ENCODE peak calls at places on chromosomes 7 and 10, in seven cellular contexts. H is HCT116, C is GM23248, O is SK-N-SH, W is hepatocyte, G is PC-3, U is PC-9. Q is an unnamed sample. For H3K9me2 and H3K4me1, the result is how much of the 10 kb centered on the place peaks cover.

GRCh38 chr10:78247821-78248220 is 214.2 kb downstream of the RPS24 start:
- DNase-seq in H (no peak), U (no peak), G (no peak), W (no peak), C (no peak), O (no peak), Q (no peak)

GRCh38 chr7:149144996-149145850 is 2.0 kb upstream of the ZNF398 start:
- DNase-seq in H (peak), C (peak), G (peak), W (peak), O (no peak), U (peak), Q (peak)

GRCh38 chr7:155560196-155560595 is 13.8 kb upstream of the CNPY1 start:
- DNase-seq in W (no peak), G (no peak), O (no peak), U (no peak), C (no peak), H (no peak), Q (no peak)

GRCh38 chr7:117808273-117808868 is 64.9 kb downstream of the CTTNBP2 start:
- DNase-seq in G (no peak), H (no peak), U (no peak), W (no peak), C (no peak), O (no peak), Q (no peak)

GRCh38 chr7:23470290-23471089 is at the start of gene IGF2BP3:
- DNase-seq in U (peak), H (peak), G (peak), O (peak), C (peak), W (peak), Q (peak)

GRCh38 chr10:125982256-125982948 is 86.0 kb downstream of the FANK1 start:
- DNase-seq in G (peak), W (peak), H (peak), U (peak), C (peak), O (peak), Q (peak)

GRCh38 chr10:121615862-121616261 is 17.6 kb upstream of the FGFR2 start:
- DNase-seq in U (no peak), O (no peak), G (no peak), C (no peak), W (no peak), H (no peak), Q (no peak)

GRCh38 chr7:27115161-27116018 is 12.9 kb upstream of the HOXA2 start:
- DNase-seq in G (peak), H (peak), W (peak), O (no peak), C (peak), U (peak), Q (no peak)

GRCh38 chr7:106175507-106175906 is 63.4 kb upstream of the SYPL1 start:
- DNase-seq in U (no peak), O (no peak), W (no peak), H (no peak), C (no peak), G (no peak), Q (no peak)

GRCh38 chr7:131899271-131900030 is 343.0 kb upstream of the PODXL start:
- DNase-seq in O (no peak), U (no peak), W (no peak), H (no peak), C (peak), G (no peak), Q (no peak)

GRCh38 chr7:131895541-131896173 is 339.2 kb upstream of the PODXL start:
- DNase-seq in U (no peak), G (peak), C (peak), H (peak), O (no peak), W (peak), Q (no peak)

GRCh38 chr7:131893627-131894345 is 337.4 kb upstream of the PODXL start:
- DNase-seq in U (no peak), H (no peak), C (peak), G (no peak), W (no peak), O (no peak), Q (no peak)

GRCh38 chr7:131896189-131896855 is 339.9 kb upstream of the PODXL start:
- DNase-seq in U (no peak), O (no peak), W (no peak), C (no peak), G (no peak), H (no peak), Q (no peak)

DNA sequence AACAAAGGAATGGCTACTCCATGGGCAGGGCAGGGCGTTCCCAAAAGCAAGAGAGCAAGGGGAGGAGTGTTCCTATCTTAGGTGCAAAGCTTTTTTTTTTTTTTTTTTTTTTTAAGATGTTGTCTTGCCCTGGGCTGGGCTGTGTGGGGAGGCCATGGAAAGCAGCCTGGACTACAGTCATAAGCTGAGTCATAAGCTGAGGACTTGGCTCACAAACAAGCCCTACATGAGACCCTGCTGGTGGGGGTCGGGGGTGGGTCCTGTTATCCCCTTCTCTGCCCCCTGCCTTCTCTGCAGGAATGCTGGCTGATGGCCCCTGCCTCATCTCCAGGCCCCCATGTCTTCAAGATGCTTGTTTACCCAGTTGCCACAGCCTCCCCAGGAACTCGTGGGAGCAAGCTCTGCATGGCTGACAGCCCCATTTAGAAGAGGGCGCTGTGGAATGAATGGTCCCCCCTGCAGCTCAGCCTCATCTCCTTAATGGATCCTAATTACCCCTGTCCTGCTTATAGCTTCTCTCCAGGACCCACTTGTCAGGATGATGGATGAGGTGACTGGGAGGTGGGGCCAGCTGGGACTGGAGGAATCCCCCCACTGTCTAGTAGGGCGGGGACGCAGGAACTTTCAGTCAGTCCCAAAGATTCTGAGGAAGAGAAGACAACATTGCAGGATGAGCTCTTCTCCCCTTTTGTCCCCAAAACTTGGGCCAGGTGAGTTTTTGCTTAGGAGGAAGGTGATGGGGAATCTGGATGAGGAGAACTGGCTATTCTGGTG is 340.8 kb upstream of the PODXL start:
- DNase-seq in O (peak), G (peak), W (no peak), C (peak), H (peak), U (no peak), Q (no peak)
- H3K9me2 ChIP-seq in O (under half), G (under half), W (under half), C (under half), H (under half), U (under half), Q (under half)

GRCh38 chr7:143388491-143389101 is 7.5 kb downstream of the ZYX start:
- DNase-seq in H (no peak), G (no peak), W (no peak), O (no peak), U (no peak), C (peak), Q (no peak)
- H3K4me1 ChIP-seq in H (under half), G (under half), W (under half), O (half or more), U (under half), C (half or more), Q (under half)

DNA sequence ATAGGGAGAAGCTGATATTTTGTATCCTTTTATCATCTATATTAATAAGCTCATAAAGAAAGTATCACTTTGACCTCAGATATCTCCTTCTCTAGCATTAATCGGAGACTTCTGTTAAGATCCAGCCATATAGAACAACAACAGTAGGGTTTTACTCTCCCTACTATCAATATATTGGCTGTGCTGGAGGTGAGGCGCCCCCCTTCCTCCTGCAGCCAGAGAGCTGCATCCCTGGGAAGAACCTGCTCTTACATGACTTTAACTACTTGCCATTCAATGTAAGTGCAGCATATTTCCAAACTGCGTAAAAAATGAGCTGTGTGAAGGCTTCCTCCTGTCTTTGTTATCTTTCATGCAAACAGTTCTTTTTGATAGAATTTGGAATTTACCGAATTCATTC is 247.8 kb downstream of the SDK1 start:
- DNase-seq in H (no peak), C (no peak), W (no peak), O (no peak), G (no peak), U (no peak), Q (no peak)
- H3K4me2 ChIP-seq in H (no peak), C (no peak), W (no peak), O (no peak), G (no peak), U (no peak), Q (no peak)

GRCh38 chr7:131897790-131898165 is 341.4 kb upstream of the PODXL start:
- DNase-seq in H (no peak), C (no peak), O (no peak), G (no peak), U (no peak), W (no peak), Q (no peak)
- H3K9me2 ChIP-seq in H (under half), C (under half), O (under half), G (under half), U (under half), W (under half), Q (under half)

GRCh38 chr7:50333266-50333665 is 28.8 kb downstream of the IKZF1 start:
- DNase-seq in H (no peak), O (peak), U (no peak), G (no peak), C (no peak), W (no peak), Q (peak)
- H3K4me1 ChIP-seq in H (under half), O (under half), U (under half), G (under half), C (under half), W (under half), Q (half or more)

GRCh38 chr10:70120417-70120816 is 12.2 kb downstream of the AIFM2 start:
- DNase-seq in W (no peak), U (no peak), H (no peak), C (no peak), G (no peak), O (no peak), Q (no peak)
- H3K4me2 ChIP-seq in W (no peak), U (no peak), H (no peak), C (no peak), G (no peak), O (no peak), Q (no peak)

DNA sequence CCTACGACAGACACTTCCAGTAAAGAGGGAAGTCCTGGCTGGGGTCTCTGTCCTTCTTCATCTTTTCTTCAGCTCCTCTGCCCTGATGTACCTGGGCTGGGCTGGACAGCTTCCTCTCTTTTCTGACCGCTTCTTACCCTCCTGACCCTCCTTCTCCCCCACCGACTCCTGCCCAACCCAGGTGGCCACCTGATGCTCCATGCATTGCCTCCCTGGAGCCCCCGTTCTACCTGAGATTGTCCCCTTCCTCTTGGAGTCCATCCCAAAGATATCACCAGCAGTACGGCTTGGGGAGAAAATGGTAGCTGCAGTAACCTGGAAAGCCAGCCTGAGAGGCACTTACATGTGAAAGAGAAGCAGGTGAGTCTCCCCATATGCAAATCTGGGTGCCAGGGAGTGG is 566.3 kb downstream of the TCERG1L start:
- DNase-seq in O (no peak), G (no peak), W (no peak), U (no peak), C (no peak), H (no peak), Q (no peak)
- H3K9me2 ChIP-seq in O (under half), G (under half), W (under half), U (under half), C (under half), H (under half), Q (under half)

GRCh38 chr10:30188101-30188500 is 128.7 kb upstream of the JCAD start:
- DNase-seq in H (no peak), U (no peak), C (peak), W (no peak), G (no peak), O (no peak), Q (no peak)

GRCh38 chr10:30185916-30186315 is 126.5 kb upstream of the JCAD start:
- DNase-seq in U (peak), C (peak), W (no peak), O (no peak), G (peak), H (no peak), Q (no peak)

GRCh38 chr10:30186371-30186875 is 127.0 kb upstream of the JCAD start:
- DNase-seq in C (peak), W (peak), O (no peak), U (peak), G (no peak), H (no peak), Q (peak)

GRCh38 chr10:30188567-30189253 is 129.3 kb upstream of the JCAD start:
- DNase-seq in H (no peak), U (no peak), G (no peak), C (no peak), O (no peak), W (no peak), Q (no peak)

GRCh38 chr10:30187010-30187409 is 127.6 kb upstream of the JCAD start:
- DNase-seq in O (no peak), G (no peak), H (no peak), W (no peak), U (no peak), C (no peak), Q (no peak)
- H3K4me1 ChIP-seq in O (under half), G (under half), H (under half), W (half or more), U (half or more), C (under half), Q (under half)

GRCh38 chr7:542935-543789 is 23.5 kb upstream of the PDGFA start:
- DNase-seq in W (peak), H (no peak), C (peak), O (no peak), U (peak), G (peak), Q (no peak)
- H3K4me2 ChIP-seq in W (no peak), H (peak), C (peak), O (peak), U (peak), G (peak), Q (no peak)

GRCh38 chr7:131898418-131898817 is 342.0 kb upstream of the PODXL start:
- DNase-seq in O (no peak), H (no peak), U (no peak), G (peak), W (no peak), C (peak), Q (no peak)
- H3K9me2 ChIP-seq in O (under half), H (under half), U (under half), G (under half), W (under half), C (under half), Q (under half)